ENCODE peak calls at places on chromosomes 12 and 14, in five cellular contexts. C is AG08395, Z is A172, H is brain microvascular endothelial cell, D is T follicular helper cell. K is an unnamed sample.

GRCh38 chr14:70018713-70019201 is 139.5 kb downstream of the SMOC1 start:
- DNase-seq in H (no peak), Z (no peak), C (no peak), D (no peak), K (peak; percentile 50)

GRCh38 chr12:96233168-96233567 is 39.0 kb downstream of the ELK3 start:
- DNase-seq in Z (no peak), D (no peak), C (no peak), H (no peak), K (no peak)

GRCh38 chr12:65533177-65533883 is 254.8 kb downstream of the MSRB3 start:
- DNase-seq in Z (peak; percentile 76), H (no peak), C (no peak), D (no peak), K (no peak)

GRCh38 chr12:107429006-107429698 is 256.4 kb upstream of the PWP1 start:
- DNase-seq in Z (no peak), H (no peak), C (no peak), D (no peak), K (no peak)

GRCh38 chr12:79725987-79726386 is 35.2 kb upstream of the PAWR start:
- DNase-seq in C (peak; percentile 66), H (peak; percentile 39), D (no peak), Z (peak; percentile 60), K (no peak)

GRCh38 chr12:127487031-127487430 is 779.9 kb upstream of the TMEM132C start:
- DNase-seq in Z (peak; percentile 19), C (no peak), D (no peak), H (peak; percentile 16), K (no peak)

GRCh38 chr12:117518594-117519270 is 157.3 kb upstream of the NOS1 start:
- DNase-seq in H (no peak), C (no peak), Z (peak; percentile 22), D (no peak), K (peak; percentile 83)

GRCh38 chr12:27083861-27084271 is 1.5 kb upstream of the C12orf71 start:
- DNase-seq in C (peak; percentile 42), H (peak; percentile 71), Z (no peak), D (no peak), K (no peak)

GRCh38 chr14:59020382-59020781 is 168.1 kb upstream of the DAAM1 start:
- DNase-seq in H (peak; percentile 62), Z (peak; percentile 10), D (no peak), C (peak; percentile 16), K (no peak)

GRCh38 chr14:29749327-29749726 is 178.3 kb downstream of the PRKD1 start:
- DNase-seq in Z (peak; percentile 39), D (no peak), H (peak; percentile 41), C (peak; percentile 52), K (no peak)

GRCh38 chr12:16473610-16474326 is 126.3 kb downstream of the MGST1 start:
- DNase-seq in Z (no peak), D (no peak), H (no peak), C (no peak), K (no peak)

GRCh38 chr12:55642275-55643068 is 5.8 kb downstream of the OR10P1 start:
- DNase-seq in Z (no peak), D (no peak), H (no peak), C (no peak), K (no peak)

GRCh38 chr12:121300083-121300819 is 3.7 kb upstream of the CAMKK2 start:
- DNase-seq in D (no peak), C (no peak), Z (no peak), H (no peak), K (no peak)

GRCh38 chr14:50012644-50013043 is 103.7 kb downstream of the VCPKMT start:
- DNase-seq in Z (no peak), C (peak; percentile 68), D (no peak), H (no peak), K (no peak)

GRCh38 chr12:27177716-27178115 is 66.4 kb upstream of the STK38L start:
- DNase-seq in Z (peak; percentile 44), C (peak; percentile 47), H (peak; percentile 79), D (no peak), K (no peak)

GRCh38 chr12:75446857-75447256 is 33.7 kb upstream of the GLIPR1 start:
- DNase-seq in Z (peak; percentile 32), D (no peak), C (peak; percentile 70), H (peak; percentile 31), K (no peak)

GRCh38 chr14:73474952-73475351 is 15.8 kb upstream of the RIOX1 start:
- DNase-seq in C (no peak), D (no peak), Z (no peak), H (no peak), K (no peak)

GRCh38 chr12:8662592-8662991 is at the start of gene MFAP5:
- DNase-seq in D (no peak), C (peak; percentile 80), Z (no peak), H (no peak), K (no peak)

GRCh38 chr14:100065942-100066574 is 836 bp downstream of the EVL start:
- DNase-seq in D (peak; percentile 67), H (no peak), C (no peak), Z (no peak), K (no peak)

GRCh38 chr12:32765906-32766305 is 10.2 kb upstream of the YARS2 start:
- DNase-seq in Z (no peak), C (no peak), H (no peak), D (no peak), K (no peak)

GRCh38 chr12:52171950-52172512 is 19.8 kb downstream of the KRT80 start:
- DNase-seq in D (no peak), H (no peak), Z (peak; percentile 55), C (no peak), K (no peak)

GRCh38 chr14:24612186-24612585 is 2.7 kb upstream of the GZMH start:
- DNase-seq in Z (no peak), D (no peak), C (no peak), H (no peak), K (no peak)

GRCh38 chr12:25422241-25422640 is 130.8 kb downstream of the LMNTD1 start:
- DNase-seq in H (no peak), D (no peak), C (no peak), Z (no peak), K (no peak)

GRCh38 chr14:103820908-103821307 is 26.5 kb downstream of the PPP1R13B start:
- DNase-seq in H (no peak), Z (no peak), C (no peak), D (no peak), K (no peak)

GRCh38 chr14:95431199-95432145 is 85.0 kb downstream of the SYNE3 start:
- DNase-seq in D (no peak), Z (no peak), H (peak; percentile 27), C (no peak), K (no peak)

GRCh38 chr12:125856899-125857298 is 791.7 kb downstream of the AACS start:
- DNase-seq in Z (no peak), C (no peak), H (no peak), D (no peak), K (no peak)

GRCh38 chr14:77139540-77140342 is 1.9 kb downstream of the ZDHHC22 start:
- DNase-seq in H (no peak), Z (no peak), D (peak; percentile 22), C (peak; percentile 35), K (no peak)

GRCh38 chr12:93714382-93714781 is 37.2 kb downstream of the CRADD start:
- DNase-seq in D (no peak), Z (no peak), H (no peak), C (peak; percentile 62), K (no peak)

GRCh38 chr12:88889326-88890110 is 309.2 kb upstream of the KITLG start:
- DNase-seq in Z (no peak), C (no peak), D (no peak), H (peak; percentile 12), K (no peak)

GRCh38 chr12:117384735-117385134 is 23.3 kb upstream of the NOS1 start:
- DNase-seq in D (no peak), Z (no peak), C (no peak), H (no peak), K (no peak)

K was measured in Right ventricle myocardium superior.